ENCODE peak calls at places on chromosomes 3 and 15, in five cellular contexts. V, I, O, R and J are unnamed samples.

GRCh38 chr3:158765518-158766205 is 33.4 kb upstream of the RARRES1 start:
- DNase-seq in V (no peak), I (no peak), O (no peak), R (no peak), J (peak)

GRCh38 chr3:69087030-69087791 is 2.5 kb downstream of the ARL6IP5 start:
- DNase-seq in V (no peak), I (no peak), O (no peak), R (no peak), J (no peak)

GRCh38 chr3:187255314-187255713 is 36.2 kb downstream of the MASP1 start:
- DNase-seq in V (no peak), I (no peak), O (no peak), R (no peak), J (no peak)

GRCh38 chr3:150868282-150868681 is 37.0 kb downstream of the MINDY4B start:
- DNase-seq in V (no peak), I (no peak), O (peak), R (no peak), J (no peak)

GRCh38 chr15:37824717-37825382 is 109.6 kb upstream of the TMCO5A start:
- DNase-seq in V (no peak), I (no peak), O (no peak), R (no peak), J (peak)

GRCh38 chr3:171980578-171981270 is 58.7 kb upstream of the FNDC3B start:
- DNase-seq in V (no peak), I (no peak), O (no peak), R (no peak), J (peak)

GRCh38 chr3:142124243-142124642 is 25.1 kb downstream of the TFDP2 start:
- DNase-seq in V (no peak), I (no peak), O (no peak), R (no peak), J (no peak)

GRCh38 chr3:47517937-47518336 is 4.4 kb upstream of the ELP6 start:
- DNase-seq in V (no peak), I (no peak), O (no peak), R (no peak), J (no peak)

GRCh38 chr3:105809204-105809893 is 59.5 kb downstream of the CBLB start:
- DNase-seq in V (no peak), I (no peak), O (no peak), R (no peak), J (no peak)

GRCh38 chr3:34758630-34759261 is 880.6 kb upstream of the ARPP21 start:
- DNase-seq in V (no peak), I (no peak), O (no peak), R (no peak), J (no peak)

GRCh38 chr3:165895919-165896318 is 58.7 kb upstream of the BCHE start:
- DNase-seq in V (no peak), I (no peak), O (no peak), R (peak), J (no peak)

GRCh38 chr15:74378853-74379252 is 11.4 kb upstream of the CYP11A1 start:
- DNase-seq in V (no peak), I (peak), O (no peak), R (no peak), J (peak)